ENCODE peak calls at places on chromosome 20, in four cellular contexts. A is psoas muscle, J is astrocyte, Y is astrocyte of the spinal cord. S is an unnamed sample.

GRCh38 chr20:46739441-46740213 is 30.2 kb downstream of the SLC2A10 start:
- DNase-seq in A (no peak), J (no peak), Y (no peak), S (no peak)

GRCh38 chr20:8473459-8473858 is 341.4 kb downstream of the PLCB1 start:
- DNase-seq in A (no peak), J (peak), Y (no peak), S (no peak)

GRCh38 chr20:31570735-31571617 is 34.1 kb upstream of the ID1 start:
- DNase-seq in A (no peak), J (peak), Y (peak), S (no peak)

GRCh38 chr20:16761305-16761829 is 13.2 kb downstream of the OTOR start:
- DNase-seq in A (no peak), J (peak), Y (peak), S (peak)

GRCh38 chr20:24955045-24955444 is 6.0 kb downstream of the CST7 start:
- DNase-seq in A (no peak), J (no peak), Y (no peak), S (peak)

GRCh38 chr20:60486345-60486744 is 528.1 kb downstream of the CDH26 start:
- DNase-seq in A (no peak), J (no peak), Y (no peak), S (no peak)

GRCh38 chr20:54108394-54108643 is 37.9 kb upstream of the BCAS1 start:
- DNase-seq in A (no peak), J (no peak), Y (no peak), S (no peak)

GRCh38 chr20:5770240-5770986 is 20.2 kb downstream of the SHLD1 start:
- DNase-seq in A (no peak), J (no peak), Y (peak), S (no peak)

GRCh38 chr20:38895098-38895949 is 30.9 kb upstream of the FAM83D start:
- DNase-seq in A (no peak), J (no peak), Y (no peak), S (no peak)

GRCh38 chr20:38893056-38893455 is 33.2 kb upstream of the FAM83D start:
- DNase-seq in A (no peak), J (no peak), Y (no peak), S (peak)

GRCh38 chr20:38893485-38894090 is 32.6 kb upstream of the FAM83D start:
- DNase-seq in A (peak), J (no peak), Y (peak), S (peak)

GRCh38 chr20:38896009-38896594 is 30.1 kb upstream of the FAM83D start:
- DNase-seq in A (no peak), J (no peak), Y (no peak), S (no peak)

DNA sequence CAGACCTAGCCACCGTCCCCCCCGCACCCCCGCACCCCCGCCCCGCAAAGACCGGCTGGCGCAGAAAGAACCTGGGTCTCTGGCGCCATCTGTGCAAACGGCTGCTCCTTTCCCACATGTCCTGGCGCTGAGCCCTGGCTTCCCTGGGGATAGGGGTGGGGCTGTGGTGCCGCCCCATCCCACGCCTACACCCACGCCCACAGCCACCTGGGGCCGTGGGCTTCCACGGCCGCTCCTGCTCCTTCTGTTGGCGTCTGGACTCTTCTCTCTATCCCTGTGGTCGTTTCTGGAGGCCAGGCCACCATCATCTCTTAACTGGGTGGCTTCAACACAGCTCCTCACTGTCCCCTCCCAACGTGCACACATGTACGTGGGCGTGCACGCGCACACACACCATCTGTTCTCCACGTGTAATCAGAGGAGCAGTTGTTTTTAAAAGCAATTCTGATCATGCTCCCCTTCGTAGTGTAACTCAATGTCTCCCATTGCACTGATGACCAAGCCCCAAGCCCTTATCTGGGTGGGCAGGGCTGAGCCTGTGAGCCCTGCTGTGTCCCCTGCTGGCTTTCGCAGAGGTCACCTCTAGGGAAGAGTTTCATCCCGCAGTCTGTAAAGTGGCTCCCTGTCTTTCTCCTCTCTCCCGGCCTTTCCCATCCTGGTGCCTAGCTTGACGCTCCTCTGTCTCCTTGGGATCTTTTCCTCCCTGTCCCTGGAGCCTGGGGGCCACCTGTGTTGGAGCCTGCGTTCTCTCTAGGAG is 31.9 kb upstream of the FAM83D start:
- DNase-seq in A (no peak), J (no peak), Y (no peak), S (peak)
- TF ChIP-seq CTCF in A (no peak), J (no peak), Y (no peak), S (no peak)

GRCh38 chr20:1438361-1438760 is 28.3 kb downstream of the NSFL1C start:
- DNase-seq in A (no peak), J (no peak), Y (no peak), S (no peak)

GRCh38 chr20:1440024-1440423 is 26.6 kb downstream of the NSFL1C start:
- DNase-seq in A (no peak), J (no peak), Y (no peak), S (peak)

GRCh38 chr20:1443085-1443484 is 23.6 kb downstream of the NSFL1C start:
- DNase-seq in A (no peak), J (no peak), Y (no peak), S (no peak)

GRCh38 chr20:1441133-1441532 is 25.5 kb downstream of the NSFL1C start:
- DNase-seq in A (no peak), J (no peak), Y (no peak), S (no peak)

GRCh38 chr20:1442304-1442703 is 24.3 kb downstream of the NSFL1C start:
- DNase-seq in A (no peak), J (no peak), Y (no peak), S (no peak)
- TF ChIP-seq CTCF in A (no peak), J (no peak), Y (no peak), S (no peak)

GRCh38 chr20:56630506-56631317 is 1.6 kb downstream of the TFAP2C start:
- DNase-seq in A (no peak), J (peak), Y (peak), S (peak)
- TF ChIP-seq CTCF in A (no peak), J (no peak), Y (no peak), S (no peak)

GRCh38 chr20:38245753-38246152 is 14.8 kb downstream of the KIAA1755 start:
- DNase-seq in A (no peak), J (no peak), Y (no peak), S (no peak)

GRCh38 chr20:38239406-38239805 is 21.1 kb downstream of the KIAA1755 start:
- DNase-seq in A (no peak), J (no peak), Y (no peak), S (no peak)

GRCh38 chr20:38243617-38244016 is 16.9 kb downstream of the KIAA1755 start:
- DNase-seq in A (no peak), J (no peak), Y (no peak), S (no peak)

GRCh38 chr20:38241201-38241600 is 19.3 kb downstream of the KIAA1755 start:
- DNase-seq in A (no peak), J (no peak), Y (no peak), S (no peak)

DNA sequence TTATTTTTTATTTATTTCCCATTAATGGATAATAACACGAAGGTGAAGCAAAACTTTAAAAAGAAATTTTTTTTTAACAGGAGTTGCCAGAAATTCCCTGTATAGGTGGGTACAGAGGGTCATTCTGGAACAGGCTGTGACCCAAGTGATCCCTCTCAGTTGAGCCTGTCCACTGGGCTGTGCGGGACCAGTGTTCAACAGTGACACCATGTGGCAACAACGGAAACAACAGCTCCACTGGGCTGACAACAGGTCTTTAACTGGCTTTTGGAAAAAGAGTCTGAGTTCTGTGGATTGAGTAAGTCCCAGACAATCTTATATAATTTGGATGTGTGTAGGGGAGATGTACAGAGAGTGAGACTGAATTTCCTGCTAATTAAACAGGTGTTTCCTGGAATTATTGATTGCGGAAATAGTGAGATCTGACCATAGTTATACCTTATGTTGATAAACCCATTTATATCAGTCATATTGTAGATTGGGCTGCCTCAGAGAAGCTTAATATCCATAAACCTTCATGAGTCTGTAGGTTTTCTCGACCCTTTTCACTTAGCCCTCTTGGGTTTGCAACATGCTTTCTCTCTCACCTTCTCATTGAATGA is 17.6 kb downstream of the KIAA1755 start:
- DNase-seq in A (no peak), J (no peak), Y (no peak), S (no peak)
- TF ChIP-seq CTCF in A (no peak), J (peak), Y (peak), S (peak)

GRCh38 chr20:41566896-41567527 is 51.2 kb downstream of the CHD6 start:
- DNase-seq in A (no peak), J (no peak), Y (no peak), S (no peak)
- TF ChIP-seq CTCF in A (no peak), J (no peak), Y (no peak), S (no peak)

GRCh38 chr20:19252670-19253120 is 40.3 kb downstream of the SLC24A3 start:
- DNase-seq in A (peak), J (no peak), Y (no peak), S (no peak)

GRCh38 chr20:19253316-19253715 is 40.9 kb downstream of the SLC24A3 start:
- DNase-seq in A (no peak), J (no peak), Y (no peak), S (no peak)

GRCh38 chr20:19251958-19252669 is 39.7 kb downstream of the SLC24A3 start:
- DNase-seq in A (no peak), J (no peak), Y (no peak), S (no peak)

GRCh38 chr20:19249515-19249914 is 37.1 kb downstream of the SLC24A3 start:
- DNase-seq in A (no peak), J (no peak), Y (no peak), S (no peak)

GRCh38 chr20:19251506-19251905 is 39.1 kb downstream of the SLC24A3 start:
- DNase-seq in A (no peak), J (no peak), Y (no peak), S (no peak)
- TF ChIP-seq CTCF in A (no peak), J (no peak), Y (no peak), S (no peak)

GRCh38 chr20:63215101-63216040 is 560 bp downstream of the YTHDF1 start:
- DNase-seq in A (no peak), J (peak), Y (peak), S (peak)
- TF ChIP-seq CTCF in A (peak), J (peak), Y (peak), S (peak)

DNA sequence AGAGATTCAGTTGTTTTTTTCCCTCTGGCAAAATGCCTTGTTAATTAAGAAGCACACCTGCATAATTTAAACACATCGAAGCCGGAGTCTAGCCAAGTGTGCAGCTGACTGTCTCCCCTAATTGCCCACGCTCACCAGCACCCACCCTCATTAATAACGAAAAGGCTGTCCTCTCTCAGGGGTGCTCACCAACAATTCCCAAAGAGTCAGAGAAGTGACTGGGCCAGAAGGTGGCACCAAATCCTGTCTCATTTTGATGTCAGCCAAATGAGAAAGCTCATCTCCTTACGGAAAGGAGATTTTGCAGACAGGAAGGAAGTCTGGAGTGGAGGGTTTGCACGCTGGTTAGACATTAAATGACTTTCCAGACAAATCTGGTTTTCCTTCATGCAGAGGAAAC is 60.7 kb upstream of the MC3R start:
- DNase-seq in A (no peak), J (no peak), Y (no peak), S (no peak)
- TF ChIP-seq CTCF in A (peak), J (no peak), Y (peak), S (no peak)

DNA sequence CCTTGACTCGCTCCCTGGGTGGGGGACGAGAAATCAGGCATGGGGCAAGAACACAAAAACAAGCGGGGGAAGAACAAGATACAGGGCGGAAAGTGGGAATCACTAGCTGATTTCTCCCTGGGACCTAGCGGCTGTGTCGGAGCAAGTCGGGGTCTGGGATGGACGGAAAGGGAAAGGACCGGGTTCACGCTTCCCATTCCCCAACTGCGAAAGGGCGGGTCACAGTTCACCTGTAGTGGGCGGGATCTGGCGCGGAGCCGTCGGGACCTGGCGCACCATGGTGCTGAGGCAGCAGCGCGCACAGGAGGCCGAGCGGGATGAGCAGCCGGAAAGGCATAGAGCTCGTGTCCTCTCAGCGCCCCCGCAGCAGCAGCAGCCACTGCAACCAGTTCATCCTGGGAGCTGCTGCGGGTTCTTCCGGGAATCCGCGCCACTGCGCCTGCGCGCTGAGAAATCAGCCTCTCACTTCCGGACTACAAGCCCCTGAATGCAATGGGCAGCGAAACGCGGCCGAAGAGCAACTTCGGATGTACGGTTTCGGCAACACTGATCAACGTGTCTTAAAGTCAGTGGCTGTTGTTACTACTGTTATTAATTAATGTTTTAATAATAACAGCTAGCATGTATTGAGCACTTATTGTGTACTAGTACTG is at the start of gene EDEM2:
- DNase-seq in A (peak), J (peak), Y (peak), S (peak)
- TF ChIP-seq CTCF in A (no peak), J (no peak), Y (no peak), S (no peak)

DNA sequence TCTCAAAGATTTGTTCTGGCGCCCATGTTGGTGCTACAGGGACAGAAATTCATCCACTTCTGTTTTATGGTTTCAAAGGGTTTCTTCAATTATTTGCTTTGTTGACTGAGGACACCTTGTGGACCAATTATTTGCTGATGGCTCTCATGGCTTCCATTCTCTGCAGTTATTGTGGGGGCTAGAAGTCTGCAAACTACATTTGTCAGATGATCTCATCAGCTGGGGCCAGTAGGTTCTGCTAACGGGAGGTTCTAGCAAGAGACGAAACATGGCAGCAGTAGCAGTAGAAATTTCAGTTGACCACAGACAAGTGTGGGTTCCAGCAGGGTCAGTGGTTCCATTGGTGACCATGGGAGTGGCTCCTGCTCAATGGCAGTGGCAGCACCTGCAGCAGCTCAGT is 72.8 kb upstream of the BLCAP start:
- DNase-seq in A (no peak), J (no peak), Y (no peak), S (no peak)
- TF ChIP-seq CTCF in A (no peak), J (no peak), Y (no peak), S (no peak)

S was measured in GM13976.